ENCODE peak calls at places on chromosomes 3 and 15, in five cellular contexts. R, Q, J, S and X are unnamed samples.

GRCh38 chr3:42680256-42680655 is 5.1 kb upstream of the KLHL40 start:
- ATAC-seq in Q (no peak), R (peak), J (no peak), S (no peak), X (peak)

GRCh38 chr3:188124184-188124583 is 29.8 kb upstream of the LPP start:
- ATAC-seq in J (no peak), S (no peak), Q (no peak), R (peak), X (peak)

GRCh38 chr3:197471221-197472010 is 84.4 kb downstream of the BDH1 start:
- ATAC-seq in S (no peak), J (no peak), R (no peak), Q (no peak), X (no peak)

GRCh38 chr3:184796954-184797353 is 15.0 kb upstream of the VPS8 start:
- ATAC-seq in J (no peak), S (no peak), R (no peak), Q (no peak), X (no peak)

GRCh38 chr3:58713715-58714401 is 47.3 kb upstream of the FAM3D start:
- ATAC-seq in Q (no peak), J (no peak), R (no peak), S (no peak), X (no peak)

GRCh38 chr3:99960123-99960878 is 142.6 kb downstream of the CMSS1 start:
- ATAC-seq in J (no peak), Q (no peak), S (no peak), R (no peak), X (no peak)

GRCh38 chr15:94503293-94503692 is 271.9 kb downstream of the MCTP2 start:
- ATAC-seq in Q (no peak), S (no peak), J (no peak), R (no peak), X (no peak)

GRCh38 chr15:26521142-26521541 is 251.7 kb downstream of the GABRB3 start:
- ATAC-seq in J (no peak), R (no peak), Q (no peak), S (no peak), X (no peak)

GRCh38 chr3:64865872-64866588 is 178.2 kb upstream of the ADAMTS9 start:
- ATAC-seq in J (no peak), Q (peak), S (no peak), R (no peak), X (no peak)

GRCh38 chr3:58665410-58665809 is 1.2 kb downstream of the FAM3D start:
- ATAC-seq in Q (no peak), R (no peak), J (no peak), S (no peak), X (no peak)

GRCh38 chr3:107661447-107662108 is 138.8 kb downstream of the BBX start:
- ATAC-seq in S (no peak), R (peak), Q (no peak), J (no peak), X (peak)

GRCh38 chr3:71301001-71301400 is 282.5 kb downstream of the FOXP1 start:
- ATAC-seq in S (no peak), R (peak), J (peak), Q (no peak), X (peak)

GRCh38 chr15:58473720-58474119 is 41.9 kb downstream of the LIPC start:
- ATAC-seq in R (peak), Q (no peak), J (peak), S (peak), X (peak)

GRCh38 chr15:91308209-91308608 is 208.2 kb downstream of the SV2B start:
- ATAC-seq in Q (no peak), S (no peak), J (no peak), R (peak), X (peak)

GRCh38 chr15:55912982-55913381 is 80.4 kb downstream of the NEDD4 start:
- ATAC-seq in R (no peak), J (no peak), Q (no peak), S (no peak), X (no peak)

GRCh38 chr15:68205949-68206539 is 912 bp upstream of the CALML4 start:
- ATAC-seq in Q (peak), R (no peak), S (no peak), J (no peak), X (no peak)

GRCh38 chr15:38992541-38993334 is 428.1 kb upstream of the RASGRP1 start:
- ATAC-seq in Q (peak), R (no peak), S (no peak), J (no peak), X (no peak)

GRCh38 chr3:44468572-44469520 is 8.6 kb downstream of the ZNF445 start:
- ATAC-seq in Q (no peak), S (no peak), J (no peak), R (peak), X (peak)